ENCODE peak calls at places on chromosomes 2 and 18, in five cellular contexts. One of them, this sample, is unnamed.

GRCh38 chr18:49510393-49511115 is 23.5 kb upstream of the C18orf32 start:
- DNase-seq in A549: peak
- DNase-seq in HepG2: no peak
- DNase-seq in K562: peak
- DNase-seq in GM12878: no peak
- DNase-seq in this sample: peak

GRCh38 chr2:149538138-149538833 is 49.3 kb downstream of the MMADHC start:
- DNase-seq in A549: no peak
- DNase-seq in HepG2: no peak
- DNase-seq in K562: peak
- DNase-seq in GM12878: no peak
- DNase-seq in this sample: peak

GRCh38 chr2:86274265-86274917 is 63.0 kb downstream of the REEP1 start:
- DNase-seq in A549: peak
- DNase-seq in HepG2: no peak
- DNase-seq in K562: no peak
- DNase-seq in GM12878: peak
- DNase-seq in this sample: no peak

GRCh38 chr2:10226032-10226724 is 76.5 kb upstream of the HPCAL1 start:
- DNase-seq in A549: no peak
- DNase-seq in HepG2: no peak
- DNase-seq in K562: no peak
- DNase-seq in GM12878: no peak
- DNase-seq in this sample: no peak

GRCh38 chr2:218781691-218782528 is at the start of gene CYP27A1:
- DNase-seq in A549: no peak
- DNase-seq in HepG2: peak
- DNase-seq in K562: no peak
- DNase-seq in GM12878: no peak
- DNase-seq in this sample: peak

GRCh38 chr2:36367497-36368353 is 12.1 kb downstream of the CRIM1 start:
- DNase-seq in A549: peak
- DNase-seq in HepG2: peak
- DNase-seq in K562: no peak
- DNase-seq in GM12878: no peak
- DNase-seq in this sample: peak

GRCh38 chr2:189159273-189159672 is 20.3 kb downstream of the COL5A2 start:
- DNase-seq in A549: no peak
- DNase-seq in HepG2: no peak
- DNase-seq in K562: no peak
- DNase-seq in GM12878: no peak
- DNase-seq in this sample: no peak

GRCh38 chr2:168246072-168246482 is 1.3 kb downstream of the STK39 start:
- DNase-seq in A549: no peak
- DNase-seq in HepG2: no peak
- DNase-seq in K562: no peak
- DNase-seq in GM12878: no peak
- DNase-seq in this sample: peak

GRCh38 chr2:63057249-63058148 is 6.9 kb downstream of the OTX1 start:
- DNase-seq in A549: no peak
- DNase-seq in HepG2: no peak
- DNase-seq in K562: no peak
- DNase-seq in GM12878: no peak
- DNase-seq in this sample: peak

GRCh38 chr2:127623388-127624320 is 22.3 kb upstream of the GPR17 start:
- DNase-seq in A549: no peak
- DNase-seq in HepG2: no peak
- DNase-seq in K562: no peak
- DNase-seq in GM12878: no peak
- DNase-seq in this sample: no peak

GRCh38 chr2:168035458-168035857 is 211.9 kb downstream of the STK39 start:
- DNase-seq in A549: no peak
- DNase-seq in HepG2: no peak
- DNase-seq in K562: no peak
- DNase-seq in GM12878: no peak
- DNase-seq in this sample: no peak

GRCh38 chr2:113201496-113202304 is 27.9 kb downstream of the PSD4 start:
- DNase-seq in A549: no peak
- DNase-seq in HepG2: peak
- DNase-seq in K562: no peak
- DNase-seq in GM12878: no peak
- DNase-seq in this sample: no peak

GRCh38 chr2:144349674-144350073 is 170.2 kb downstream of the ZEB2 start:
- DNase-seq in A549: no peak
- DNase-seq in HepG2: peak
- DNase-seq in K562: no peak
- DNase-seq in GM12878: no peak
- DNase-seq in this sample: peak
- TF ChIP-seq JUNB in A549: no peak
- TF ChIP-seq JUNB in HepG2: no peak
- TF ChIP-seq JUNB in K562: no peak
- TF ChIP-seq JUNB in GM12878: no peak
- TF ChIP-seq JUNB in this sample: no peak

GRCh38 chr2:205047273-205047839 is 502.1 kb downstream of the PARD3B start:
- DNase-seq in A549: no peak
- DNase-seq in HepG2: no peak
- DNase-seq in K562: no peak
- DNase-seq in GM12878: no peak
- DNase-seq in this sample: peak
- TF ChIP-seq JUNB in A549: no peak
- TF ChIP-seq JUNB in HepG2: no peak
- TF ChIP-seq JUNB in K562: no peak
- TF ChIP-seq JUNB in GM12878: no peak
- TF ChIP-seq JUNB in this sample: no peak

GRCh38 chr18:62523255-62523588 is 397 bp downstream of the ZCCHC2 start:
- DNase-seq in A549: no peak
- DNase-seq in HepG2: no peak
- DNase-seq in K562: no peak
- DNase-seq in GM12878: no peak
- DNase-seq in this sample: peak

GRCh38 chr18:62526098-62527025 is 3.5 kb downstream of the ZCCHC2 start:
- DNase-seq in A549: peak
- DNase-seq in HepG2: peak
- DNase-seq in K562: peak
- DNase-seq in GM12878: peak
- DNase-seq in this sample: peak

GRCh38 chr18:62523631-62524442 is 1.0 kb downstream of the ZCCHC2 start:
- DNase-seq in A549: peak
- DNase-seq in HepG2: no peak
- DNase-seq in K562: peak
- DNase-seq in GM12878: no peak
- DNase-seq in this sample: peak

GRCh38 chr18:62524443-62525200 is 1.8 kb downstream of the ZCCHC2 start:
- DNase-seq in A549: peak
- DNase-seq in HepG2: no peak
- DNase-seq in K562: peak
- DNase-seq in GM12878: no peak
- DNase-seq in this sample: peak

DNA sequence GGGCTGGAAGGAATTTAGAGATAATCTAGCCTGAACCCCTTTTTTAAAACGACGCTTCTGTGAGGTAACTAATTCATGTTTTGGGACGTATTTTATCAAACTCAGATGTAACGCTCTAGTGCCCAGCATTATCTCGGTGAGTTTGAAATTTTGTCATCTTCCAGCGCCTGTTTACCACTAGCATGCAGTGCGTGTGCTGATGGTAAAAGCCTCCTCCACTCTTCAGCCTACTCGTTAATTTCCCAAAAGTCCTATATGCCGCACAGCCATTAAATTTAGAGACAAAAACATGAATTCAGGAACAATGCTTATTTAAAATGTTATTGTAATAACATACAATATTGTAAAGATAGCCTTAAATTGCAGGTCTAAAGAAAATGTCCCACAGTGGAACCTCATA is 2.8 kb downstream of the ZCCHC2 start:
- DNase-seq in A549: no peak
- DNase-seq in HepG2: no peak
- DNase-seq in K562: no peak
- DNase-seq in GM12878: no peak
- DNase-seq in this sample: no peak
- TF ChIP-seq JUNB in A549: no peak
- TF ChIP-seq JUNB in HepG2: no peak
- TF ChIP-seq JUNB in K562: no peak
- TF ChIP-seq JUNB in GM12878: no peak
- TF ChIP-seq JUNB in this sample: no peak

DNA sequence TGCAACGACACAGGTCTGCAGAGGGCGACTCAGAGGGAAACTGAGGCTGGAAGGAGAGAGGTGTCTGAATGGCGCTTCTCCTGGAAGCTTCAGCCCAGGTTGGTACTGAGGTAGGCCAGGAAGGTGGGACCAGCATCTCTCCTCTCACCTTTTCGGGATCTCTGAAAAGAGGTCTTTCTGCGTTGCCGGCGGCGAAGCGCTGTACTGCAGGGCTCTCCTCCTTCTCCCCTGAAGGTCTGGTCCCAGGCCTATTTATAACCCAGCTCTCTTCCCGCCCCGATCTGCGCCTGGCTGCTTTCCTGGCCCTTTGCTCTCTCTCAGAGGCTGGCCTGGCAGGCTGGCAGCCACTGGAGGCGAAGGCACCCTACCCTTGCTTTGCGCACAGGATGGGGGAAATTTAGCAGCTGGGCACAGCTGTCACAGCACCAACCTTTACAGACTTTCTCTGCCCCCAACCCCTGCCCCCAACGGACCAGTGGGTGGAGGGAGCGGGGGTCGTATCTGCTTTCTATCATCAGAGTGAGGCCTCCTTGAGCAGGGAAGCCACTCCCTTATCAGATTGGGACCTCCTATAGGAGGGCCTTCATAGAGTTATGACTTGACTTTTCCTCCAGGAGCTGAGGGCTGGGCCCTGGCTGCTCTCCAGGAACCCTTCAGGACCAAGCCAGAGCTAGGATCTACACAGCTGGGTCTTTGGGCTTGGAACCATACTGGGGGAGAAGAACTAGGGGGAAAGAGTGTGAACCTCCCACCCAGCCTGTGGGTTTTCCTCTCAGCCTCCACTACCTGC is 1.1 kb downstream of the DYSF start:
- DNase-seq in A549: no peak
- DNase-seq in HepG2: no peak
- DNase-seq in K562: peak
- DNase-seq in GM12878: no peak
- DNase-seq in this sample: peak
- TF ChIP-seq JUNB in A549: no peak
- TF ChIP-seq JUNB in HepG2: no peak
- TF ChIP-seq JUNB in K562: no peak
- TF ChIP-seq JUNB in GM12878: no peak
- TF ChIP-seq JUNB in this sample: no peak

GRCh38 chr2:31324000-31324633 is 90.2 kb downstream of the EHD3 start:
- DNase-seq in A549: no peak
- DNase-seq in HepG2: no peak
- DNase-seq in K562: no peak
- DNase-seq in GM12878: peak
- DNase-seq in this sample: no peak
- TF ChIP-seq JUNB in A549: no peak
- TF ChIP-seq JUNB in HepG2: no peak
- TF ChIP-seq JUNB in K562: no peak
- TF ChIP-seq JUNB in GM12878: peak
- TF ChIP-seq JUNB in this sample: no peak

GRCh38 chr18:62073882-62074281 is 113.0 kb downstream of the PIGN start:
- DNase-seq in A549: no peak
- DNase-seq in HepG2: peak
- DNase-seq in K562: no peak
- DNase-seq in GM12878: no peak
- DNase-seq in this sample: no peak
- TF ChIP-seq JUNB in A549: no peak
- TF ChIP-seq JUNB in HepG2: no peak
- TF ChIP-seq JUNB in K562: no peak
- TF ChIP-seq JUNB in GM12878: no peak
- TF ChIP-seq JUNB in this sample: no peak

GRCh38 chr2:37730037-37730813 is 58.8 kb upstream of the CDC42EP3 start:
- DNase-seq in A549: no peak
- DNase-seq in HepG2: no peak
- DNase-seq in K562: no peak
- DNase-seq in GM12878: no peak
- DNase-seq in this sample: no peak
- TF ChIP-seq JUNB in A549: no peak
- TF ChIP-seq JUNB in HepG2: no peak
- TF ChIP-seq JUNB in K562: no peak
- TF ChIP-seq JUNB in GM12878: no peak
- TF ChIP-seq JUNB in this sample: no peak

GRCh38 chr2:229410946-229411345 is 139.9 kb upstream of the PID1 start:
- DNase-seq in A549: no peak
- DNase-seq in HepG2: no peak
- DNase-seq in K562: no peak
- DNase-seq in GM12878: no peak
- DNase-seq in this sample: no peak

GRCh38 chr2:229408356-229408755 is 137.3 kb upstream of the PID1 start:
- DNase-seq in A549: peak
- DNase-seq in HepG2: peak
- DNase-seq in K562: no peak
- DNase-seq in GM12878: no peak
- DNase-seq in this sample: peak

GRCh38 chr2:229408982-229409381 is 137.9 kb upstream of the PID1 start:
- DNase-seq in A549: peak
- DNase-seq in HepG2: no peak
- DNase-seq in K562: no peak
- DNase-seq in GM12878: no peak
- DNase-seq in this sample: no peak

GRCh38 chr2:229410312-229410711 is 139.2 kb upstream of the PID1 start:
- DNase-seq in A549: no peak
- DNase-seq in HepG2: no peak
- DNase-seq in K562: no peak
- DNase-seq in GM12878: no peak
- DNase-seq in this sample: no peak

DNA sequence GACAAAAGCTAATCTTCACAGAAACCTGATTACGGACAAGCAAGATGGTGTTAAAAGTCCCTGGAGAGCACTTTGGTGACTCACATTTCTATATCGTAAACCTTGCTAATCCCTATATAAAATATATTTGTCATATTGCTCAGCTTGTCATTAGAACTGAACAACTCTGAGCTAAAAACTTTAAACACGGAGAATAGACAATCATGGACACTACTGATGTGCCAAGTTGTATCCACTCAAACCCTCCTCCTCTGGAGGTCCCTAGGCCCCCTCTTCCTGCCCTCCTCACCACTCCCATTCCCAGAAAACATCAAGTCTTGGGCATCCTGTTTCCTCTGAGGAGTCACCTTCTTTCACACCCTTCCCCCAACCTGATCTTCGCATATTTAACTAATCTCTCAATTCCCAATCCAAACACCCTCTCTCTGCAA is 138.7 kb upstream of the PID1 start:
- DNase-seq in A549: no peak
- DNase-seq in HepG2: no peak
- DNase-seq in K562: no peak
- DNase-seq in GM12878: no peak
- DNase-seq in this sample: peak
- TF ChIP-seq JUNB in A549: no peak
- TF ChIP-seq JUNB in HepG2: no peak
- TF ChIP-seq JUNB in K562: no peak
- TF ChIP-seq JUNB in GM12878: no peak
- TF ChIP-seq JUNB in this sample: no peak